ENCODE peak calls at places on chromosome 1, in eight cellular contexts. One of them, this sample, is unnamed.

GRCh38 chr1:40952744-40953315 is 26.7 kb upstream of the CTPS1 start:
- DNase-seq in neural crest cell: no peak
- DNase-seq in OCI-LY7: no peak
- DNase-seq in tibial nerve: no peak
- DNase-seq in PC-9: no peak
- DNase-seq in thyroid gland: no peak
- DNase-seq in GM13976: no peak
- DNase-seq in PC-3: no peak
- DNase-seq in this sample: no peak

GRCh38 chr1:247373721-247374141 is 42.1 kb upstream of the ZNF496 start:
- DNase-seq in GM13976: peak; percentile 52
- DNase-seq in thyroid gland: peak; percentile 39
- DNase-seq in neural crest cell: peak; percentile 53
- DNase-seq in tibial nerve: no peak
- DNase-seq in PC-9: no peak
- DNase-seq in OCI-LY7: peak; percentile 71
- DNase-seq in PC-3: no peak
- DNase-seq in this sample: peak; percentile 29

GRCh38 chr1:79235221-79236002 is 228.9 kb upstream of the ADGRL4 start:
- DNase-seq in GM13976: no peak
- DNase-seq in PC-9: no peak
- DNase-seq in tibial nerve: no peak
- DNase-seq in OCI-LY7: no peak
- DNase-seq in thyroid gland: no peak
- DNase-seq in PC-3: peak; percentile 31
- DNase-seq in neural crest cell: no peak
- DNase-seq in this sample: no peak

GRCh38 chr1:8816306-8816705 is 1.1 kb downstream of the RERE start:
- DNase-seq in PC-3: peak; percentile 59
- DNase-seq in tibial nerve: no peak
- DNase-seq in OCI-LY7: peak; percentile 14
- DNase-seq in GM13976: no peak
- DNase-seq in neural crest cell: no peak
- DNase-seq in PC-9: no peak
- DNase-seq in thyroid gland: no peak
- DNase-seq in this sample: no peak

GRCh38 chr1:151458936-151459330 is 361 bp downstream of the POGZ start:
- DNase-seq in tibial nerve: peak; percentile 29
- DNase-seq in GM13976: peak; percentile 77
- DNase-seq in OCI-LY7: peak; percentile 83
- DNase-seq in PC-3: peak; percentile 69
- DNase-seq in PC-9: peak; percentile 62
- DNase-seq in thyroid gland: peak; percentile 70
- DNase-seq in neural crest cell: peak; percentile 51
- DNase-seq in this sample: peak; percentile 65

GRCh38 chr1:85665932-85666331 is 42.3 kb downstream of the ZNHIT6 start:
- DNase-seq in OCI-LY7: no peak
- DNase-seq in thyroid gland: no peak
- DNase-seq in PC-9: no peak
- DNase-seq in PC-3: peak; percentile 17
- DNase-seq in tibial nerve: no peak
- DNase-seq in neural crest cell: no peak
- DNase-seq in GM13976: no peak
- DNase-seq in this sample: no peak

GRCh38 chr1:18066576-18066975 is 41.0 kb upstream of the IGSF21 start:
- DNase-seq in tibial nerve: no peak
- DNase-seq in GM13976: no peak
- DNase-seq in PC-9: no peak
- DNase-seq in neural crest cell: no peak
- DNase-seq in OCI-LY7: no peak
- DNase-seq in thyroid gland: no peak
- DNase-seq in PC-3: no peak
- DNase-seq in this sample: no peak

GRCh38 chr1:95122151-95122697 is 5.1 kb downstream of the TLCD4 start:
- DNase-seq in thyroid gland: no peak
- DNase-seq in GM13976: no peak
- DNase-seq in neural crest cell: no peak
- DNase-seq in PC-9: no peak
- DNase-seq in PC-3: no peak
- DNase-seq in OCI-LY7: no peak
- DNase-seq in tibial nerve: no peak
- DNase-seq in this sample: no peak

GRCh38 chr1:19799877-19800804 is at the start of gene TMCO4:
- DNase-seq in GM13976: peak; percentile 81
- DNase-seq in OCI-LY7: peak; percentile 37
- DNase-seq in thyroid gland: peak; percentile 63
- DNase-seq in tibial nerve: peak; percentile 23
- DNase-seq in PC-9: peak; percentile 52
- DNase-seq in PC-3: peak; percentile 51
- DNase-seq in neural crest cell: peak; percentile 9
- DNase-seq in this sample: peak; percentile 79

GRCh38 chr1:58047265-58047858 is 499.2 kb downstream of the OMA1 start:
- DNase-seq in PC-3: peak; percentile 14
- DNase-seq in tibial nerve: no peak
- DNase-seq in thyroid gland: peak; percentile 27
- DNase-seq in PC-9: no peak
- DNase-seq in GM13976: peak; percentile 62
- DNase-seq in neural crest cell: peak; percentile 43
- DNase-seq in OCI-LY7: peak; percentile 33
- DNase-seq in this sample: peak; percentile 54

GRCh38 chr1:38779491-38779890 is 80.1 kb downstream of the RRAGC start:
- DNase-seq in PC-3: no peak
- DNase-seq in neural crest cell: no peak
- DNase-seq in GM13976: no peak
- DNase-seq in thyroid gland: no peak
- DNase-seq in PC-9: no peak
- DNase-seq in tibial nerve: no peak
- DNase-seq in OCI-LY7: no peak
- DNase-seq in this sample: no peak

GRCh38 chr1:209627349-209628196 is 24.7 kb downstream of the LAMB3 start:
- DNase-seq in GM13976: peak; percentile 90
- DNase-seq in OCI-LY7: peak; percentile 53
- DNase-seq in tibial nerve: peak; percentile 44
- DNase-seq in PC-9: peak; percentile 45
- DNase-seq in neural crest cell: peak; percentile 92
- DNase-seq in PC-3: peak; percentile 88
- DNase-seq in thyroid gland: peak; percentile 82
- DNase-seq in this sample: peak; percentile 86

GRCh38 chr1:240092301-240093119 is 827 bp downstream of the FMN2 start:
- DNase-seq in GM13976: peak; percentile 32
- DNase-seq in PC-9: no peak
- DNase-seq in PC-3: peak; percentile 60
- DNase-seq in thyroid gland: peak; percentile 2
- DNase-seq in OCI-LY7: no peak
- DNase-seq in neural crest cell: peak; percentile 30
- DNase-seq in tibial nerve: no peak
- DNase-seq in this sample: no peak

GRCh38 chr1:243234978-243235657 is 20.0 kb downstream of the CEP170 start:
- DNase-seq in GM13976: no peak
- DNase-seq in OCI-LY7: no peak
- DNase-seq in PC-3: no peak
- DNase-seq in tibial nerve: no peak
- DNase-seq in PC-9: no peak
- DNase-seq in neural crest cell: no peak
- DNase-seq in thyroid gland: no peak
- DNase-seq in this sample: no peak

DNA sequence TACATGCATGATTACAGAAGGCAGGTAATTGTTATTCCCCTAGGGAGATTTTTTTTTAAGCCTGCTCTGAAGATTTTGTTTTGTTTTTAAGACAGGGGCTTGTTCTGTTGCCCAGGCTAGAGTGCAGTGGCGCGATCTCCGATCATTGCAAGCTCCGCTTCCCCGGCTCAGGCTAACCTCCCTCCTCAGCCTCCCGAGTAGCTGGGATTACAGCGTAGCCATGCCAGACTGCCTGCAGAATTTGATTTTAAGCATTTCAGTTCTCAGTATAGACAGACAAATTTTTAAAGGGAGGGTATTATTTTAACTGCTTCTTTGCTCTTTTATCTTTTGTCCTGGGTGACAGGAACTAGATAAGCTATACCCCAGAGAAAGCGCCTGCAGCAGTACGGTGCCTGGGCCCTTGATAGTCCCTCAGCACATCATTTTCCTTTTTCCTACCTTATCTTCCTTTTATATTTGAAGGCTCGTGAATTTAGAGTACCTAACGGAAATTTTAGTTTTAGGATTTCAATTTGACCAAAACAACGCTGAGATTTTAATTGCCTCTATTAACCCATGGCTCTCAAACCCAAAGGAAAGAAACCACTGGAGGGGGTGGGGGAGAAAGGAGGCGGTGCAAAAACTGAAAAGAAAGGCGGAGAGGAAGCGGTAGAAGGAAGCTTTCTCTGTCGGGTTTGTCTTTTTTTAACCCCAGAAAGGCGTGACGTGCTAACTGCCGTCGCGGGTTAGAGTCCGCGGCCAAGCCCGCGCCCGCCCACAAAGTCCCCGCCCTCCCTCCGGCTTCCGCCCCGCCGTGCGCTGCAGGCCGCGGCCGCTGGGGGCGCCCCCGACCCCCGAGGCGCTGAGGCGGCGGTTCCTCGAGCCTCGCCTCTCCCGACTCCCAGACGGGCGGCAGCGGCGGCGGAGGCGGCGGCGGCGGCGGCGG is at the start of gene EEIG2:
- DNase-seq in PC-9: peak; percentile 69
- DNase-seq in OCI-LY7: peak; percentile 96
- DNase-seq in GM13976: peak; percentile 91
- DNase-seq in tibial nerve: peak; percentile 69
- DNase-seq in thyroid gland: peak; percentile 78
- DNase-seq in neural crest cell: peak; percentile 87
- DNase-seq in PC-3: peak; percentile 87
- DNase-seq in this sample: peak; percentile 91
- TF ChIP-seq CTCF in PC-9: peak; percentile 62
- TF ChIP-seq CTCF in OCI-LY7: peak; percentile 75
- TF ChIP-seq CTCF in GM13976: peak; percentile 94
- TF ChIP-seq CTCF in tibial nerve: peak; percentile 96
- TF ChIP-seq CTCF in thyroid gland: peak; percentile 98
- TF ChIP-seq CTCF in neural crest cell: peak; percentile 82
- TF ChIP-seq CTCF in PC-3: peak; percentile 56
- TF ChIP-seq CTCF in this sample: peak; percentile 86

DNA sequence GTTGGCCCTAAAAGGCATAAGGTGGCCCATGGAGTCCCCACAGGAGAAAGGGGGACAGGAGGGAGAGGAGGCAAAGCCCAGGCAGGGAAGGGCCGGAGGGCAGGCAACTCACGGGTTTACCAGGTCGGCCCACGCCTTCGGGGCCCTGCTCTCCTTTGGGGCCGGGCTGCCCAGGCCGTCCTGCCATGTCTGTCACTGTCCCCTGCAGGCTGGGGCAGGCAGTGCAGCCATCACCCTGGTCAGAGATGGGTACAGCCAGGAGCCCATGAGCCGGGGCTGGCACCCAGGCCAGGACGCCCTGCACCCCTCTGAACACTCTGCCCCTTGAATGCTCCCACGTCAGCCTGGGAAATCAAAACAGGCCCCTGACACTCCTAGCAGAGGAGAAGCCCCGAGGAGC is 19.8 kb downstream of the COL16A1 start:
- DNase-seq in PC-3: peak; percentile 24
- DNase-seq in OCI-LY7: peak; percentile 18
- DNase-seq in thyroid gland: no peak
- DNase-seq in tibial nerve: no peak
- DNase-seq in PC-9: no peak
- DNase-seq in GM13976: peak; percentile 63
- DNase-seq in neural crest cell: no peak
- DNase-seq in this sample: no peak
- TF ChIP-seq CTCF in PC-3: peak; percentile 55
- TF ChIP-seq CTCF in OCI-LY7: peak; percentile 50
- TF ChIP-seq CTCF in thyroid gland: no peak
- TF ChIP-seq CTCF in tibial nerve: no peak
- TF ChIP-seq CTCF in PC-9: peak; percentile 73
- TF ChIP-seq CTCF in GM13976: peak; percentile 23
- TF ChIP-seq CTCF in neural crest cell: peak; percentile 47
- TF ChIP-seq CTCF in this sample: peak; percentile 27

DNA sequence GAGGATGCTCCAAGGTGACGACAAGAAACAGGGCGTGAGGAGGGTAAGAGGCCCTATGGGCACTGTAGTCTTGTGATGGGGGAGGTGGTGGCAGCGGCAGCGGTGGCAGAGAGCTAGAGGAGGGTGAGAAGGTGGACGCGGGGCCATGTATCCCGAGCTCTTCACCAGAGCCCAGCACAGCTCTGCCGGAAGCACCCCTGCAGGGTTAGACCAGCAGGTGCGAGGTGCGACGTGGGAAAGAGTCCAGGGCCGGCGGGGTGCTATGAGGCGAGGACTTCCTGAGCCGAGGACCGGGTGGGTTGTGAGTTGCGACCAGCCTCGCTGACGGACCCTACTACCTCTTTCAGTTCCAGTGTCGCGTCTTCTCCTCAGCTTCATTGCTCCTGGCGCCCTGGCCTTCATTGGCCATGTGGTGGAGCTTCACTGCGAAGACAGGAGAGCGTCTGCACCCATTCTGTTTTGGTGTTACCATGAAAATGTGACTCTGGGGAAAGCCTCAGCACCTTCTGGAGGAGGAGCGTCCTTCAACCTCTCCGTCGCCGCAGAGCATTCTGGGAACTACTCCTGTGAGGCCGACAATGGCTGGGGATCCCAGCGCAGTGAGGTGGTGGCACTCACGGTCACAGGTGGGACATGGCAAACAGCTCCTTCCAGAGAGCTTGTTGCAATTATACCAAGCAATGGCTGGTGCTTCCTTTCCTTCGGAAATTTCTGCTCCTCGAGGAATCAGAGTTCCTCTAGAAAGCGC is 67.9 kb upstream of the KIRREL1 start:
- DNase-seq in GM13976: no peak
- DNase-seq in PC-3: no peak
- DNase-seq in neural crest cell: no peak
- DNase-seq in thyroid gland: no peak
- DNase-seq in tibial nerve: no peak
- DNase-seq in OCI-LY7: no peak
- DNase-seq in PC-9: no peak
- DNase-seq in this sample: no peak
- TF ChIP-seq CTCF in GM13976: no peak
- TF ChIP-seq CTCF in PC-3: no peak
- TF ChIP-seq CTCF in neural crest cell: no peak
- TF ChIP-seq CTCF in thyroid gland: no peak
- TF ChIP-seq CTCF in tibial nerve: no peak
- TF ChIP-seq CTCF in OCI-LY7: no peak
- TF ChIP-seq CTCF in PC-9: no peak
- TF ChIP-seq CTCF in this sample: no peak

GRCh38 chr1:106534612-106535011 is 521.9 kb upstream of the PRMT6 start:
- DNase-seq in PC-9: no peak
- DNase-seq in neural crest cell: no peak
- DNase-seq in tibial nerve: no peak
- DNase-seq in thyroid gland: no peak
- DNase-seq in OCI-LY7: no peak
- DNase-seq in GM13976: no peak
- DNase-seq in PC-3: peak; percentile 38
- DNase-seq in this sample: no peak
- TF ChIP-seq CTCF in PC-9: no peak
- TF ChIP-seq CTCF in neural crest cell: peak; percentile 37
- TF ChIP-seq CTCF in tibial nerve: no peak
- TF ChIP-seq CTCF in thyroid gland: no peak
- TF ChIP-seq CTCF in OCI-LY7: peak; percentile 48
- TF ChIP-seq CTCF in GM13976: no peak
- TF ChIP-seq CTCF in PC-3: peak; percentile 56
- TF ChIP-seq CTCF in this sample: no peak

GRCh38 chr1:228416217-228416971 is at the start of gene TRIM17:
- DNase-seq in neural crest cell: peak; percentile 59
- DNase-seq in OCI-LY7: no peak
- DNase-seq in PC-9: no peak
- DNase-seq in tibial nerve: no peak
- DNase-seq in PC-3: no peak
- DNase-seq in thyroid gland: peak; percentile 27
- DNase-seq in GM13976: peak; percentile 66
- DNase-seq in this sample: no peak
- TF ChIP-seq CTCF in neural crest cell: peak; percentile 66
- TF ChIP-seq CTCF in OCI-LY7: no peak
- TF ChIP-seq CTCF in PC-9: peak; percentile 63
- TF ChIP-seq CTCF in tibial nerve: no peak
- TF ChIP-seq CTCF in PC-3: no peak
- TF ChIP-seq CTCF in thyroid gland: peak; percentile 44
- TF ChIP-seq CTCF in GM13976: no peak
- TF ChIP-seq CTCF in this sample: no peak